ENCODE peak calls at places on chromosomes 6 and 20, in six cellular contexts. C is central memory CD4-positive, alpha-beta T cell; F is right lobe of liver; E is HT1080; N is colonic mucosa; W is RCC 7860. M is an unnamed sample.

GRCh38 chr6:35021014-35021413 is 120.1 kb downstream of the TCP11 start:
- DNase-seq in N (no peak), C (no peak), E (no peak), W (no peak), F (no peak), M (no peak)

GRCh38 chr6:155103816-155104366 is 108.8 kb downstream of the TIAM2 start:
- DNase-seq in N (no peak), F (no peak), C (peak; percentile 2), W (peak; percentile 92), E (no peak), M (peak; percentile 45)

GRCh38 chr6:25874118-25874517 is at the start of gene SLC17A3:
- DNase-seq in W (peak; percentile 49), N (no peak), C (no peak), F (no peak), E (no peak), M (no peak)

GRCh38 chr6:137866200-137866913 is 702 bp upstream of the TNFAIP3 start:
- DNase-seq in C (no peak), N (no peak), W (no peak), E (peak; percentile 54), F (peak; percentile 60), M (peak; percentile 76)

GRCh38 chr6:64012351-64013060 is 376.9 kb downstream of the PHF3 start:
- DNase-seq in C (no peak), N (peak; percentile 51), F (no peak), W (no peak), E (peak; percentile 50), M (peak; percentile 64)

GRCh38 chr6:79589701-79590100 is 41.4 kb upstream of the SH3BGRL2 start:
- DNase-seq in C (no peak), W (no peak), F (no peak), E (no peak), N (no peak), M (no peak)

GRCh38 chr6:105545947-105546710 is 143.2 kb upstream of the PREP start:
- DNase-seq in N (no peak), C (no peak), W (no peak), F (no peak), E (peak; percentile 56), M (no peak)

GRCh38 chr20:52959125-52959524 is 13.0 kb upstream of the TSHZ2 start:
- DNase-seq in W (no peak), N (no peak), C (no peak), F (no peak), E (peak; percentile 51), M (no peak)

GRCh38 chr6:80304014-80304413 is 197.5 kb downstream of the BCKDHB start:
- DNase-seq in F (no peak), E (no peak), C (no peak), N (no peak), W (no peak), M (no peak)

GRCh38 chr6:170403451-170403850 is 96.9 kb downstream of the FAM120B start:
- DNase-seq in N (no peak), W (no peak), E (no peak), F (no peak), C (no peak), M (peak; percentile 85)